ENCODE peak calls at places on chromosomes 12 and 14, in seven cellular contexts. I is CD4-positive, CD25-positive, alpha-beta regulatory T cell; K is lower leg skin; A is fibroblast of pulmonary artery; P is AG04449; V is lung; H is sigmoid colon. C is an unnamed sample.

GRCh38 chr12:25677180-25677937 is 124.3 kb upstream of the LMNTD1 start:
- DNase-seq in I (no peak), K (no peak), A (peak), P (no peak), V (no peak), H (no peak), C (no peak)

GRCh38 chr14:64410084-64410774 is 22.1 kb downstream of the MTHFD1 start:
- DNase-seq in I (no peak), K (peak), A (peak), P (no peak), V (no peak), H (no peak), C (no peak)

GRCh38 chr12:51345681-51346080 is 798 bp downstream of the CELA1 start:
- DNase-seq in I (no peak), K (no peak), A (peak), P (no peak), V (no peak), H (no peak), C (no peak)

GRCh38 chr12:23340351-23340750 is 609.1 kb downstream of the SOX5 start:
- DNase-seq in I (no peak), K (no peak), A (no peak), P (no peak), V (no peak), H (no peak), C (no peak)

GRCh38 chr14:104595116-104595675 is 9.4 kb downstream of the TMEM179 start:
- DNase-seq in I (no peak), K (no peak), A (no peak), P (no peak), V (no peak), H (no peak), C (no peak)

GRCh38 chr12:100141998-100142850 is 450 bp downstream of the BLTP3B start:
- DNase-seq in I (peak), K (peak), A (peak), P (no peak), V (peak), H (peak), C (no peak)

GRCh38 chr12:56878010-56878339 is 56.2 kb downstream of the SDR9C7 start:
- DNase-seq in I (no peak), K (no peak), A (peak), P (no peak), V (no peak), H (no peak), C (no peak)

GRCh38 chr14:104294983-104295680 is 156.7 kb downstream of the KIF26A start:
- DNase-seq in I (no peak), K (peak), A (no peak), P (no peak), V (no peak), H (peak), C (no peak)

GRCh38 chr14:21475767-21476525 is 813 bp downstream of the RAB2B start:
- DNase-seq in I (no peak), K (no peak), A (no peak), P (no peak), V (no peak), H (no peak), C (no peak)

DNA sequence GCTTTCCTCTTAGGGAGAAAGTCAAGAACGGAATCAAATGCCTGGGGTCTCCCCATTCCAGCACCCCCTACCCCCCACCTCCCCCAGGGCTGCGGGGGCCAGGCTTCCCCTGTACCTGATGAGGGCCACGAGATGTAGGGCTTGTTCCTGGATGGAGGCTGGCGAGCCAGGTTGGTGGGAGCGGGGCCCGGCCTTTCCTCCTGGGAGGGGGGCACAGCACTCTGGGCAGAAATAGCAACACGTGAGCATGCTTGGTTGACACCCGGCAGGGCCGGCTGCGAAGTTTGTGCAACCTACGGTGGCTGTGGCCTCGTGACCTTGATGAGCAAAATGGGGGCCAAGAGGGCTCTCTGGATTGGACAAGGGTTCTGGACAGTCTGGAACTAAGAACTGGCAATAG is 15.7 kb downstream of the AMN start:
- DNase-seq in I (no peak), K (no peak), A (no peak), P (no peak), V (no peak), H (no peak), C (no peak)
- H3K4me3 ChIP-seq in I (no peak), K (no peak), A (no peak), P (no peak), V (no peak), H (no peak), C (no peak)

GRCh38 chr12:27177716-27178115 is 66.4 kb upstream of the STK38L start:
- DNase-seq in I (no peak), K (no peak), A (peak), P (peak), V (no peak), H (no peak), C (no peak)
- H3K4me3 ChIP-seq in I (no peak), K (no peak), A (no peak), P (no peak), V (no peak), H (no peak), C (no peak)

DNA sequence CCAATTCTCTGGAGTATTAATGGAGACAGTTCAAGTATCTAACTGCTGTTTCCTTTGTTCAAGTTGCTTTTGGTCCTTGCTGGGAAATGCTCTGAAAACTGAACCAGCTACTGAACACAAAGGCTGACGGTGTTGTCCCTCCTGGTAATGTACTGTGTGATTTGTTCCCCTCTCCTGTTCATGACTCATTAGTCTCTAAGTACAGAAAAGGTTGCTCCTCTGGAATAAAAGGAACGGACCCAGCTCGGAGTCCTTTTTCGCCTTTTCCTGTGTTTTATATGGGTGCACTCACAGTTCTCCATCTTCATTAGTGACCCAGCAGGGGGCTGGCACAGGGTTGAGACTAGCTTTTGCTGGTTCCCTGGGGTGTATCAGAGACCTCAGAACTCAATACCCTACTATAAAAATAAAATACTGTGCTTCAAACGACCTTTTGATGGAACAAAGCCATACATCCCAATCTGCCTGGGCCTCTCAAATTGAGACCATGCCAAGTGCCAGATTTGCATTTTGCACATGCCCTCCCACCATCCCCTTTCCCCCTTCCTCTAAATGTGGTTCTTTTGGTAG is 269.7 kb downstream of the RAD51B start:
- DNase-seq in I (no peak), K (no peak), A (peak), P (no peak), V (no peak), H (peak), C (peak)
- H3K4me3 ChIP-seq in I (no peak), K (no peak), A (no peak), P (no peak), V (no peak), H (peak), C (peak)

DNA sequence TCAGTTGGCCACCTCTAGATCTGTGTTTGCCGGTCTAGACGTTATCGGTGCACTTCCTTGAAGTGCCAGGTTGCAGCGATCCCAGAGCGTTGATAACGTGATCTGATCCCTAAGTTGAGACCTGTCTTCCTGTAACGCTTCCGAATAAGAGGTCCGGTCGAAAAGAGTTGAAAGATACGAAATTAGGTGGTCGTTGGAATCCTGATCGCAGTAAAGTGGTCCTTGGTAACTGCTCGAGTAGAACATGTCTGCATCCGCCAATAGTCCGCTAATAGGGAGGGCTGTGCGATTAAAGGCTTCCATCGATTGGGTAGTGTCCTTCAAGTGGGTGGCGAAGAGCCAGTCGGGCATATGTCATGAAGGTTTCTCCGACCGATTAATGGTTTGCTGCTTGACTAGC is 2.7 kb downstream of the SRSF5 start:
- DNase-seq in I (peak), K (no peak), A (no peak), P (no peak), V (no peak), H (no peak), C (no peak)
- H3K4me3 ChIP-seq in I (peak), K (no peak), A (no peak), P (no peak), V (no peak), H (no peak), C (no peak)

GRCh38 chr12:116186482-116187157 is 90.9 kb downstream of the MED13L start:
- DNase-seq in I (no peak), K (no peak), A (no peak), P (no peak), V (no peak), H (no peak), C (no peak)
- H3K4me3 ChIP-seq in I (no peak), K (no peak), A (no peak), P (no peak), V (no peak), H (no peak), C (no peak)

GRCh38 chr14:37599527-37600368 is 4.3 kb downstream of the TTC6 start:
- DNase-seq in I (no peak), K (no peak), A (no peak), P (no peak), V (no peak), H (no peak), C (no peak)
- H3K4me3 ChIP-seq in I (no peak), K (no peak), A (no peak), P (peak), V (peak), H (no peak), C (peak)

DNA sequence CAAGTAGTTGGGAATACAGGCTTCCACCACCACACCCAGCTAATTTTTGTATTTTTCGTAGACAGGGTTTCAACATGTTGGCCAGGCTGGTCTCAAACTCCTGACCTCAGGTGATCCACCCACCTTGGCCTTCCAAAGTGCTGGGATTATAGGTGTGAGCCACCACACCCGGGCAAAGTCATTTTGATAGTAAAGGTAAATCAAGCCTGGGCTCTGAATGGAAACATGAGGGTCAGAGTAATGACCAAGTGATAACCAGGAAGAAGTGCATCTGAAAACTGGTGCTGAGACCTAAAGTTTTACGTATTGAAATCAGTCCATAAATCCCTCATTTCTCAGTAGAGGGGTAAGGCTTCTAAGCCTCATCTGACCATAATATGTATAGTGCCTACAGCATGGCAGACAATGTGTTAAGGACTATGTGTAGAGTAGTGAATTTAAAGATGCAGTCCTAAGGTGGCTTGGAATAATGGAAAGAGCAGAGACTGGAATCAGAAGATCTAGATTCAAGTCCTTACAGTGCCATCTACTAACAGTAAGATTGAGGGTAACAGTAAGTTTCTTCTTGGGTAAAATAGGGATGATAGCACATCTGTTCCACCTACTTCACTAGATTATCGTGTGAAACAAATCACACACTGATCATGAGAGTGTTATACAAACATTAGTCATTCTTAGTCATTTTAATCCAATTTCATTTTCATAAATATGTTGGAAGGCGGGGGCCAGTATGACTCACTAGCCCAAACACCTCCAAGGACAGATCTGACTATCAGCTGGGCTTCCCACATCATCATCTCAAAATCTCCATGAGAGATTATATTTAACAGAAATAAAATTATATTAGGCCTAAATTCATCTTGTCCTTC is 11.2 kb downstream of the MAP4K5 start:
- DNase-seq in I (no peak), K (no peak), A (peak), P (peak), V (no peak), H (no peak), C (peak)
- H3K4me3 ChIP-seq in I (peak), K (no peak), A (no peak), P (no peak), V (no peak), H (no peak), C (no peak)

C was measured in Panc1.